ENCODE peak calls at places on chromosomes 12 and 14, in seven cellular contexts. One of them, this sample, is unnamed.

GRCh38 chr12:80892597-80893445 is 44.9 kb downstream of the LIN7A start:
- DNase-seq in foreskin melanocyte: peak; percentile 10
- DNase-seq in heart left ventricle: no peak
- DNase-seq in stimulated activated CD4-positive, alpha-beta T cell treated with anti-CD3 and anti-CD28 coated beads, Interleukin-12 subunit alpha, Interleukin-12 subunit beta, amount 100 ng/mL, for 4 hours: no peak
- DNase-seq in cardiac fibroblast: no peak
- DNase-seq in astrocyte of the spinal cord: peak; percentile 67
- DNase-seq in A549: no peak
- DNase-seq in this sample: no peak

GRCh38 chr14:105894125-105894977 is 368.0 kb downstream of the TMEM121 start:
- DNase-seq in cardiac fibroblast: no peak
- DNase-seq in foreskin melanocyte: no peak
- DNase-seq in astrocyte of the spinal cord: no peak
- DNase-seq in stimulated activated CD4-positive, alpha-beta T cell treated with anti-CD3 and anti-CD28 coated beads, Interleukin-12 subunit alpha, Interleukin-12 subunit beta, amount 100 ng/mL, for 4 hours: no peak
- DNase-seq in heart left ventricle: peak; percentile 20
- DNase-seq in A549: no peak
- DNase-seq in this sample: no peak

GRCh38 chr12:112971248-112971647 is 7.1 kb upstream of the OAS2 start:
- DNase-seq in heart left ventricle: no peak
- DNase-seq in cardiac fibroblast: peak; percentile 17
- DNase-seq in stimulated activated CD4-positive, alpha-beta T cell treated with anti-CD3 and anti-CD28 coated beads, Interleukin-12 subunit alpha, Interleukin-12 subunit beta, amount 100 ng/mL, for 4 hours: no peak
- DNase-seq in A549: no peak
- DNase-seq in foreskin melanocyte: no peak
- DNase-seq in astrocyte of the spinal cord: no peak
- DNase-seq in this sample: no peak

GRCh38 chr12:69475237-69475984 is 5.2 kb downstream of the FRS2 start:
- DNase-seq in stimulated activated CD4-positive, alpha-beta T cell treated with anti-CD3 and anti-CD28 coated beads, Interleukin-12 subunit alpha, Interleukin-12 subunit beta, amount 100 ng/mL, for 4 hours: no peak
- DNase-seq in foreskin melanocyte: no peak
- DNase-seq in astrocyte of the spinal cord: peak; percentile 38
- DNase-seq in heart left ventricle: no peak
- DNase-seq in A549: peak; percentile 28
- DNase-seq in cardiac fibroblast: peak; percentile 49
- DNase-seq in this sample: peak; percentile 8

GRCh38 chr12:120818416-120818815 is 85.7 kb downstream of the SPPL3 start:
- DNase-seq in cardiac fibroblast: no peak
- DNase-seq in heart left ventricle: no peak
- DNase-seq in A549: no peak
- DNase-seq in astrocyte of the spinal cord: no peak
- DNase-seq in foreskin melanocyte: peak; percentile 96
- DNase-seq in stimulated activated CD4-positive, alpha-beta T cell treated with anti-CD3 and anti-CD28 coated beads, Interleukin-12 subunit alpha, Interleukin-12 subunit beta, amount 100 ng/mL, for 4 hours: no peak
- DNase-seq in this sample: no peak

GRCh38 chr14:84181072-84181471 is 1348.9 kb upstream of the FLRT2 start:
- DNase-seq in A549: no peak
- DNase-seq in stimulated activated CD4-positive, alpha-beta T cell treated with anti-CD3 and anti-CD28 coated beads, Interleukin-12 subunit alpha, Interleukin-12 subunit beta, amount 100 ng/mL, for 4 hours: no peak
- DNase-seq in foreskin melanocyte: no peak
- DNase-seq in astrocyte of the spinal cord: no peak
- DNase-seq in cardiac fibroblast: no peak
- DNase-seq in heart left ventricle: no peak
- DNase-seq in this sample: no peak

GRCh38 chr12:94561943-94562411 is 88.4 kb downstream of the TMCC3 start:
- DNase-seq in astrocyte of the spinal cord: peak; percentile 24
- DNase-seq in stimulated activated CD4-positive, alpha-beta T cell treated with anti-CD3 and anti-CD28 coated beads, Interleukin-12 subunit alpha, Interleukin-12 subunit beta, amount 100 ng/mL, for 4 hours: no peak
- DNase-seq in A549: no peak
- DNase-seq in cardiac fibroblast: no peak
- DNase-seq in foreskin melanocyte: no peak
- DNase-seq in heart left ventricle: no peak
- DNase-seq in this sample: no peak

GRCh38 chr14:90531497-90531896 is 134.7 kb downstream of the CALM1 start:
- DNase-seq in A549: no peak
- DNase-seq in cardiac fibroblast: no peak
- DNase-seq in stimulated activated CD4-positive, alpha-beta T cell treated with anti-CD3 and anti-CD28 coated beads, Interleukin-12 subunit alpha, Interleukin-12 subunit beta, amount 100 ng/mL, for 4 hours: no peak
- DNase-seq in foreskin melanocyte: no peak
- DNase-seq in astrocyte of the spinal cord: no peak
- DNase-seq in heart left ventricle: peak; percentile 10
- DNase-seq in this sample: no peak

GRCh38 chr14:91264151-91265150 is 19.9 kb upstream of the GPR68 start:
- DNase-seq in foreskin melanocyte: no peak
- DNase-seq in heart left ventricle: no peak
- DNase-seq in stimulated activated CD4-positive, alpha-beta T cell treated with anti-CD3 and anti-CD28 coated beads, Interleukin-12 subunit alpha, Interleukin-12 subunit beta, amount 100 ng/mL, for 4 hours: no peak
- DNase-seq in cardiac fibroblast: no peak
- DNase-seq in A549: no peak
- DNase-seq in astrocyte of the spinal cord: no peak
- DNase-seq in this sample: no peak

GRCh38 chr12:68587448-68587873 is 23.2 kb upstream of the RAP1B start:
- DNase-seq in stimulated activated CD4-positive, alpha-beta T cell treated with anti-CD3 and anti-CD28 coated beads, Interleukin-12 subunit alpha, Interleukin-12 subunit beta, amount 100 ng/mL, for 4 hours: no peak
- DNase-seq in A549: no peak
- DNase-seq in cardiac fibroblast: no peak
- DNase-seq in astrocyte of the spinal cord: peak; percentile 15
- DNase-seq in foreskin melanocyte: no peak
- DNase-seq in heart left ventricle: no peak
- DNase-seq in this sample: no peak

GRCh38 chr14:74655597-74656389 is 43.8 kb upstream of the LTBP2 start:
- DNase-seq in stimulated activated CD4-positive, alpha-beta T cell treated with anti-CD3 and anti-CD28 coated beads, Interleukin-12 subunit alpha, Interleukin-12 subunit beta, amount 100 ng/mL, for 4 hours: no peak
- DNase-seq in cardiac fibroblast: peak; percentile 91
- DNase-seq in heart left ventricle: no peak
- DNase-seq in foreskin melanocyte: no peak
- DNase-seq in astrocyte of the spinal cord: peak; percentile 44
- DNase-seq in A549: peak; percentile 63
- DNase-seq in this sample: peak; percentile 37

GRCh38 chr12:30447061-30447750 is 248.5 kb downstream of the IPO8 start:
- DNase-seq in cardiac fibroblast: peak; percentile 76
- DNase-seq in heart left ventricle: no peak
- DNase-seq in A549: peak; percentile 6
- DNase-seq in astrocyte of the spinal cord: no peak
- DNase-seq in foreskin melanocyte: no peak
- DNase-seq in stimulated activated CD4-positive, alpha-beta T cell treated with anti-CD3 and anti-CD28 coated beads, Interleukin-12 subunit alpha, Interleukin-12 subunit beta, amount 100 ng/mL, for 4 hours: no peak
- DNase-seq in this sample: no peak

GRCh38 chr14:76133103-76133502 is 18.6 kb upstream of the GPATCH2L start:
- DNase-seq in astrocyte of the spinal cord: peak; percentile 30
- DNase-seq in stimulated activated CD4-positive, alpha-beta T cell treated with anti-CD3 and anti-CD28 coated beads, Interleukin-12 subunit alpha, Interleukin-12 subunit beta, amount 100 ng/mL, for 4 hours: no peak
- DNase-seq in A549: peak; percentile 16
- DNase-seq in foreskin melanocyte: peak; percentile 17
- DNase-seq in cardiac fibroblast: peak; percentile 38
- DNase-seq in heart left ventricle: no peak
- DNase-seq in this sample: no peak

This sample was measured in kidney glomerular epithelial cell.